ENCODE peak calls at places on chromosome X, in ten cellular contexts. H is GM23338, F is SK-N-SH, Z is endothelial cell of umbilical vein, M is suprapubic skin, D is breast epithelium, W is upper lobe of left lung, N is K562, R is transverse colon, L is GM12878. S is an unnamed sample.

GRCh38 chrX:132704769-132705168 is 215.9 kb upstream of the MBNL3 start:
- DNase-seq in W (no peak), F (no peak), N (no peak), R (no peak), Z (no peak), M (no peak), H (peak; percentile 30), L (no peak), D (no peak), S (no peak)

GRCh38 chrX:118603981-118604380 is 108.4 kb downstream of the DOCK11 start:
- DNase-seq in N (peak; percentile 50), H (peak; percentile 69), L (peak; percentile 11), W (no peak), F (peak; percentile 44), R (peak; percentile 26), M (no peak), Z (peak; percentile 50), D (peak; percentile 27), S (peak; percentile 36)

GRCh38 chrX:123860506-123860840 is 620 bp downstream of the XIAP start:
- DNase-seq in H (no peak), F (peak; percentile 24), N (no peak), M (no peak), Z (peak; percentile 63), L (peak; percentile 21), R (peak; percentile 62), W (no peak), D (no peak), S (peak; percentile 38)

GRCh38 chrX:133335027-133335426 is 80.3 kb downstream of the GPC4 start:
- DNase-seq in N (peak; percentile 12), D (no peak), H (peak; percentile 53), R (peak; percentile 13), Z (no peak), L (no peak), W (no peak), F (peak; percentile 32), M (no peak), S (no peak)

GRCh38 chrX:120775959-120776358 is 99.7 kb downstream of the CT47B1 start:
- DNase-seq in M (no peak), L (no peak), R (no peak), D (no peak), F (no peak), H (no peak), Z (no peak), N (no peak), W (no peak), S (no peak)

GRCh38 chrX:130086414-130087207 is 23.7 kb downstream of the ELF4 start:
- DNase-seq in M (no peak), N (no peak), Z (no peak), R (peak; percentile 56), W (no peak), D (no peak), F (no peak), L (no peak), H (no peak), S (no peak)

GRCh38 chrX:103063191-103063845 is 653 bp downstream of the BEX1 start:
- DNase-seq in Z (peak; percentile 28), F (peak; percentile 78), M (no peak), W (peak; percentile 56), L (no peak), H (peak; percentile 60), R (no peak), N (peak; percentile 14), D (no peak), S (no peak)

GRCh38 chrX:20374866-20375530 is 108.3 kb upstream of the RPS6KA3 start:
- DNase-seq in F (no peak), Z (no peak), R (no peak), H (no peak), N (peak; percentile 6), L (no peak), D (no peak), W (no peak), M (no peak), S (no peak)

GRCh38 chrX:133608406-133608805 is 193.1 kb upstream of the GPC4 start:
- DNase-seq in M (no peak), H (no peak), F (no peak), Z (no peak), W (no peak), R (no peak), N (no peak), D (no peak), L (no peak), S (no peak)

GRCh38 chrX:129934461-129934860 is 28.5 kb downstream of the UTP14A start:
- DNase-seq in M (no peak), R (no peak), F (no peak), L (no peak), H (no peak), D (no peak), W (no peak), N (no peak), Z (no peak), S (no peak)

GRCh38 chrX:38664285-38664684 is 102.9 kb downstream of the TSPAN7 start:
- DNase-seq in F (peak; percentile 28), D (no peak), L (no peak), H (peak; percentile 49), M (no peak), Z (peak; percentile 20), W (no peak), N (peak; percentile 33), R (no peak), S (no peak)

GRCh38 chrX:100673397-100673953 is 29.5 kb downstream of the SRPX2 start:
- DNase-seq in L (no peak), F (no peak), M (no peak), W (no peak), N (no peak), D (no peak), H (no peak), Z (peak; percentile 65), R (no peak), S (no peak)

GRCh38 chrX:43504394-43504793 is 151.7 kb upstream of the MAOA start:
- DNase-seq in Z (no peak), M (no peak), D (no peak), H (no peak), W (no peak), F (no peak), R (no peak), N (no peak), L (no peak), S (no peak)

GRCh38 chrX:53445977-53446376 is 11.8 kb upstream of the HSD17B10 start:
- DNase-seq in R (peak; percentile 43), N (peak; percentile 47), D (no peak), Z (peak; percentile 30), H (peak; percentile 76), L (no peak), F (peak; percentile 40), M (no peak), W (no peak), S (peak; percentile 44)

GRCh38 chrX:68594769-68595168 is 52.7 kb upstream of the STARD8 start:
- DNase-seq in D (no peak), M (no peak), W (no peak), Z (no peak), R (no peak), F (no peak), L (no peak), H (no peak), N (no peak), S (no peak)

DNA sequence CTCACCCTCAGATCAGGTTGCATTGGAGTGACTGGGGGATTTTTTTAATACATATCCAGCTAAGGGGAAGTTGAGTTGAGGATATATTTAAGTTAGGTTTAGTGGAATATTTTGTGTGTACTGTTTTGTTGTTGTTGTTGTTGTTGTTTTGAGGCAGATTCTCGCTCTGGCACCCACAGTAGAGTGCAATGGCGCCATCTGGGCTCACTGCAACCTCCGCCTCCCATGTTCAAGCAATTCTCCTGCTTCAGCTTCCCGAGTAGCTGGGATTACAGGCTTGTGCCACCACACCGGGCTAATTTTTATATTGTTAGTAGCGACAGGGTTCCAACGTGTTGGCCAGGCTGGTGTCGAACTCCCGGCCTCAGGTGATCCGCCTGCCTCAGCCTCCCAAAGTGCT is 38.6 kb upstream of the ATP6AP2 start:
- DNase-seq in D (no peak), W (no peak), N (no peak), Z (no peak), L (no peak), M (no peak), H (no peak), R (no peak), F (no peak), S (no peak)
- TF ChIP-seq CTCF in D (no peak), W (no peak), N (no peak), Z (no peak), L (no peak), M (no peak), H (peak; percentile 36), R (no peak), F (no peak), S (no peak)

DNA sequence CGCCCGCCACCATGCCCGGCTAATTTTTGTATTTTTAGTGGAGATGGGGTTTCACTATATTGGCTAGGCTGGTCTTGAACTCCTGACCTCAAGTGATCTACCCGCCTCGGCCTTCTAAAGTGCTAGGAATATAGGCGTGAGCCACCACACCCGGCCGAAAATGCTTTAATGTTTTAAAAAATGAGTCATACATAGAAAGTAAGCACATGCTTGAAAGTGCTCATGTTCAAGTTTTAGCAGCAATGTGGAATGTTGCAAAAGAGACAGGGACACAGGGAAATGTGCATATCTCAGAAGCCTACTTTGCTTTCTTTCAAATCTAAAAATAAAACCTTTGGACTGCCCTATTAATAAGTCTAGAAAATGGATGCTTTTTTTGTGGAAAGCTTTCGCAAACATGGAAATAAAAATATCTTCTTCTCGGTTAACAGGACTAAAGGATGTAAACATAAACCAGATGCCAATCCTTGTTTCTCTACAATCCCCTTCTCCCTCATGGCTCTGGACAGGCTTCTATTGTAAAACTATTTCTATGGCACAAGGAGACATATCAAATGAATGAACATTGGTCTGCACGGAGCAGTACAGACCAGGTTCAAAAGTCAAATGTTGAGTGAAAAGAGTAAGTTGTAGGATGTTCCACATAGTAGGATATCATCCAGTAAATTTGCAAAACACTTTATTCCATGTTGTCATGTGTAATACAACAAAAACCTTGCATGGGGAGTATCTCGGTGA is 15.0 kb downstream of the MECP2 start:
- DNase-seq in N (no peak), R (no peak), L (no peak), Z (peak; percentile 31), W (no peak), F (no peak), M (no peak), H (no peak), D (no peak), S (no peak)
- TF ChIP-seq POLR2AphosphoS5 in N (no peak), R (no peak), L (no peak), Z (no peak), W (no peak), F (no peak), M (no peak), H (no peak), D (no peak), S (peak; percentile 5)

GRCh38 chrX:65601530-65602281 is 65.7 kb upstream of the MSN start:
- DNase-seq in H (no peak), R (peak; percentile 73), W (no peak), Z (peak; percentile 97), F (no peak), N (no peak), D (peak; percentile 77), L (no peak), M (peak; percentile 76), S (peak; percentile 80)
- TF ChIP-seq CTCF in H (no peak), R (peak; percentile 31), W (peak; percentile 54), Z (no peak), F (no peak), N (no peak), D (no peak), L (no peak), M (no peak), S (no peak)

DNA sequence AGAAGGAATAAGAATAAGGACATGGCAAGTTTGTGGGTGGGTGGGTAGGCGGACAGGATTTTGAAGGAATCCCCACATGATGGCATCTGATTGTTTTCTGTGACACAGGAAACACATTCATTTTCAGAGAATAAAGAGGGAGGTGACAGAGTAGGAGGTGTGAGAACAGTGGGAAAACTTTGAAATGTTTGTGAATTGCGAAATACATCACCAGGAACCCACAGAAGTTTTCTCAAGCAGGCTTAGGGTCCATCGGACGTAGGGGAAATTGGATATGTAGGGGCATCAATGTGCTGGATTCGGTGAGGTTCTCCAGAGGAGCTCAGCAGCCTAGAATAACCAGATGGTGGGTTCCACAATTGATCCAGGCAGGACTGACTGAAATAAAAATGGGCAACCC is 171.6 kb downstream of the GLRA2 start:
- DNase-seq in N (no peak), W (no peak), R (no peak), M (no peak), L (no peak), H (no peak), D (no peak), F (no peak), Z (no peak), S (no peak)
- TF ChIP-seq POLR2AphosphoS5 in N (no peak), W (no peak), R (no peak), M (no peak), L (no peak), H (no peak), D (no peak), F (no peak), Z (no peak), S (no peak)

S was measured in stomach.